ENCODE peak calls at places on chromosome 9, in six cellular contexts. R, I, G, E, Y and S are unnamed samples.
A peak's percentile ranks its signal among the peaks of the same experiment; 100 is the strongest.

GRCh38 chr9:134629586-134630392 is 11.8 kb upstream of the COL5A1 start:
- DNase-seq in E (peak; percentile 30), I (no peak), R (no peak), G (no peak), Y (no peak), S (no peak)

GRCh38 chr9:111909444-111909843 is 12.8 kb downstream of the UGCG start:
- DNase-seq in R (no peak), G (no peak), E (no peak), Y (no peak), I (no peak), S (no peak)

GRCh38 chr9:78297672-78297961 is 692 bp downstream of the PSAT1 start:
- DNase-seq in I (no peak), R (no peak), Y (no peak), G (no peak), E (no peak), S (no peak)

GRCh38 chr9:4424891-4425290 is 65.4 kb upstream of the SLC1A1 start:
- DNase-seq in E (no peak), Y (no peak), I (no peak), R (no peak), G (no peak), S (no peak)

GRCh38 chr9:70043689-70044449 is at the start of gene MAMDC2:
- DNase-seq in I (peak; percentile 33), E (peak; percentile 86), R (no peak), G (peak; percentile 42), Y (peak; percentile 59), S (no peak)

GRCh38 chr9:13478235-13478634 is 198.7 kb upstream of the MPDZ start:
- DNase-seq in Y (no peak), I (no peak), E (no peak), R (no peak), G (no peak), S (no peak)

GRCh38 chr9:77977210-77977611 is 54.4 kb downstream of the GNAQ start:
- DNase-seq in G (peak; percentile 66), Y (peak; percentile 66), R (peak; percentile 51), I (peak; percentile 27), E (peak; percentile 89), S (no peak)

GRCh38 chr9:76729980-76730737 is 34.1 kb upstream of the PCA3 start:
- DNase-seq in G (no peak), Y (no peak), E (no peak), I (no peak), R (no peak), S (no peak)

GRCh38 chr9:115399026-115399425 is 281.1 kb upstream of the TNC start:
- DNase-seq in I (no peak), Y (no peak), R (no peak), E (no peak), G (no peak), S (no peak)

GRCh38 chr9:69151506-69151905 is 22.6 kb upstream of the TJP2 start:
- DNase-seq in I (no peak), R (no peak), G (no peak), E (no peak), Y (no peak), S (no peak)

GRCh38 chr9:31799953-31800609 is 584.4 kb upstream of the ACO1 start:
- DNase-seq in G (no peak), E (peak; percentile 63), I (peak; percentile 41), R (no peak), Y (no peak), S (no peak)

GRCh38 chr9:129142115-129142514 is 30.9 kb downstream of the PTPA start:
- DNase-seq in Y (no peak), R (no peak), I (no peak), G (no peak), E (no peak), S (no peak)

GRCh38 chr9:103183569-103184191 is 188.5 kb downstream of the CYLC2 start:
- DNase-seq in I (no peak), E (no peak), G (no peak), Y (no peak), R (no peak), S (no peak)

GRCh38 chr9:129141066-129142041 is 30.1 kb downstream of the PTPA start:
- DNase-seq in I (no peak), R (no peak), G (peak; percentile 69), Y (peak; percentile 94), E (no peak), S (peak; percentile 70)

GRCh38 chr9:21993893-21994525 is at the start of gene CDKN2A:
- DNase-seq in G (peak; percentile 55), R (peak; percentile 48), E (peak; percentile 84), I (no peak), Y (no peak), S (peak; percentile 86)

GRCh38 chr9:94005272-94005901 is 50.2 kb upstream of the BARX1 start:
- DNase-seq in E (no peak), Y (no peak), R (no peak), G (peak; percentile 33), I (no peak), S (no peak)

GRCh38 chr9:135291165-135291564 is 188.4 kb upstream of the PPP1R26 start:
- DNase-seq in R (no peak), I (no peak), Y (no peak), G (no peak), E (peak; percentile 40), S (no peak)

GRCh38 chr9:114291064-114291474 is 31.8 kb upstream of the ORM1 start:
- DNase-seq in E (peak; percentile 94), G (peak; percentile 75), Y (peak; percentile 62), R (peak; percentile 81), I (peak; percentile 61), S (peak; percentile 20)

GRCh38 chr9:117073539-117074336 is 341.1 kb downstream of the ASTN2 start:
- DNase-seq in Y (no peak), R (no peak), E (peak; percentile 91), G (no peak), I (peak; percentile 59), S (no peak)

GRCh38 chr9:122214507-122214906 is 14.2 kb downstream of the LHX6 start:
- DNase-seq in G (no peak), Y (no peak), I (no peak), E (no peak), R (no peak), S (no peak)
- H3K27me3 ChIP-seq in G (peaks cover 94% of the 10 kb centered on the region), Y (peaks cover 74% of the 10 kb centered on the region), I (peaks cover 38% of the 10 kb centered on the region), E (peaks cover 92% of the 10 kb centered on the region), R (peaks cover 76% of the 10 kb centered on the region), S (peaks cover 8% of the 10 kb centered on the region)

DNA sequence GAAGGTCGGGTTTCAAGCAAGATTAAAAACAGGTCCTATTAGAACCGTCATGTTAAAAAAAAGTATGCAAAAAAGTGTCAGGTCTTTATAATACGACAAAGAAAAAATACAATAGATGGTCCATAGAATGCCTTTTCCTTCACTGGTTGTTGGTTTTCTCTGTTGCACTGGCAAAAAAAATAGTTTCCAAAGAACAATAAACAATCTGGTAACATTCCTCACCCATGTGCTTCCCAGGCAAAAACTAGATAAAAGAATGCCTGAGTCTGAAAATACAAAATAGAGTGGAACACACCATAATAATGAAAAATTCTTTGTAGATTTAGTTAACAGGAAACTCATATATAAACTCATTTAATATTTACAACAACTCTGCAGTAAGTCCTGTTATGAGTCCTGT is 590.0 kb upstream of the DMAC1 start:
- DNase-seq in Y (no peak), R (no peak), G (no peak), I (no peak), E (no peak), S (no peak)
- TF ChIP-seq CTCF in Y (no peak), R (no peak), G (no peak), I (no peak), E (no peak), S (no peak)

DNA sequence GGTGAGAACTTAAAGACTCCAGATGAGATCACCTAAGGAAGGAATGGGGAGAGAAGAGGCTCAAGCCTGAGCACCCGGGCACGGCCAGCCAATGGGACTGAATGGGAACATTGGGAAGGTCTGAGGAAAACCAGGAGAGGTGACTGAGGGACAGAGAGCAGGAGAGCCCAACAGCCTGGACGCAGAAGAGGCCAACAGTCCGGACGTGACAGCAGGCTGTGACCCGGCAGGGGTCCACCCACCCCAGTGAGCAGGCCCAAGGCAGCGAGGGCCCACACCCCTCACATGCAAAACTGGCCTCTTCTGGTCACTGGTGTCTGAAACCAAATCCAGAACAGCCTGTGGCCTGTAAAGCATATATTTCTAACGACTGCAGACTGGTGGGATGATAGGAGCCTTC is 7.6 kb upstream of the SPTLC1 start:
- DNase-seq in R (no peak), G (no peak), I (no peak), Y (no peak), E (peak; percentile 57), S (no peak)
- H3K27me3 ChIP-seq in R (no peaks in the 10 kb centered on the region), G (no peaks in the 10 kb centered on the region), I (no peaks in the 10 kb centered on the region), Y (no peaks in the 10 kb centered on the region), E (peaks cover 8% of the 10 kb centered on the region), S (no peaks in the 10 kb centered on the region)

GRCh38 chr9:7536310-7536939 is 263.2 kb downstream of the DMAC1 start:
- DNase-seq in I (peak; percentile 65), Y (peak; percentile 46), G (peak; percentile 57), E (peak; percentile 89), R (no peak), S (peak; percentile 3)
- TF ChIP-seq CTCF in I (peak; percentile 81), Y (peak; percentile 71), G (peak; percentile 60), E (peak; percentile 91), R (peak; percentile 41), S (peak; percentile 78)

DNA sequence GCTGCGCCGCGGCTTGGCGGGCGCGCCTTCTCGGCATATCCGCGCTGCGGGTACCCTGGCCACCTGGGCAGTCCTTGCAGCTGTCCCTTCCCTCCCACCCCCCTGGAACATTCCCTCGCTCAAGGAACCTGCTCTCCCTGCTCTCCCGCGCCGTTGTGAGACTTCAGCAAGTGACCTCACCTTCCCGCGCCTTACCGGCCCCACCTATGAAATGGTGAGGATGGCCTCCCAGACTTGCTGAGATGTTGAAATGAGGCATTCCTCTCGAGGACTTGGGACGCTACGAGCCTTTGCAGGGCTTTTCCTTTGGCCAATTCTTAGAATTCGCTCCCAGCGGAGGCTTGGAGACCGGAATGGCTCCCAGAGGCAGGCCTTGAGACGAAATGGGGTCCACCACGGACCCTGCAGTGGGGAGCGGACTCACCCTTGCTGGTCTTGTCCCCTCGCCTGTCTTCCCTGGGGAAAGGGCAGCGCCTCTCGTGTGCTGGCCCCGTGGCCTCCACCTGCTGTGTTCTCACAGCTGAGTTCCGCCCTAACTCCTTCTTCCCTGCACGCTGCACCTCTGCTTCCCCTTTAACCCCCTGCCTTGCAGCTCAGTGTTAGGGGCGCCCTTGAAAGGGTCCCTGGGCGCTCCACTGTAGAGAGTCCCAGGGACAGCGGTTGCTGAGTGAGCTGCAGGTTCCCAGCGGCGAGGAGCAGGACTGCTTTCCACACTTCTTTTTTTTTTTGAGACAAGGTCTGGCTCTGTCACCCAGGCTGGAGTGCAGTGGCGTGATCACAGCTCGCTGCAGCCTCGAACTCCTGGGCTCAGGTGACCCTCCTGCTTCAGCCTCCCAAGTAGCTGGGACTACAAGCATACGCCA is 907 bp downstream of the HMCN2 start:
- DNase-seq in I (no peak), G (no peak), E (peak; percentile 84), R (no peak), Y (no peak), S (no peak)
- H3K27me3 ChIP-seq in I (peaks cover 99% of the 10 kb centered on the region), G (peaks cover 62% of the 10 kb centered on the region), E (peaks cover 39% of the 10 kb centered on the region), R (peaks cover 78% of the 10 kb centered on the region), Y (peaks cover 61% of the 10 kb centered on the region), S (peaks cover 1% of the 10 kb centered on the region)

GRCh38 chr9:107890921-107891465 is 401.4 kb upstream of the KLF4 start:
- DNase-seq in I (no peak), Y (no peak), E (no peak), G (no peak), R (no peak), S (no peak)
- TF ChIP-seq CTCF in I (no peak), Y (no peak), E (no peak), G (no peak), R (no peak), S (no peak)

DNA sequence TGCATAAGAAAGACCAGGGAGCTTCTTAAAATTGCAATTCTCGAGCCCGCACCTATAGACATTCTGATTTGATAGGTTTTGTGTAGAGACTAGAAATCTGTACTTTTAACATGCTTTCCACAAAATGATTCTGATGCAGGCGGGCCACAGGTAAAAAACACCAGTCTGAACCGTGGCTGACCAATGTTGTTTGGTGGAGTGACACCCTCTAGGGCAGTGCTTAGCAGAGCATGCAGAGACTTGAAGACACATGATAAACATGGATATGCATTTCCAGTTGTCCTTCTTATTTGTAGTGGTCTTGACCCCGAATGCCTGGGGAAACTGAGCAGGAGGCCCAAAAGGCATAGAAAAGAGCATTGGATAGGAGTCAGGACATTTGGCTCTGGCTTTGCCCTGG is 10.5 kb upstream of the COL15A1 start:
- DNase-seq in E (no peak), R (no peak), G (no peak), Y (no peak), I (no peak), S (no peak)
- H3K27me3 ChIP-seq in E (no peaks in the 10 kb centered on the region), R (no peaks in the 10 kb centered on the region), G (peaks cover 5% of the 10 kb centered on the region), Y (no peaks in the 10 kb centered on the region), I (no peaks in the 10 kb centered on the region), S (no peaks in the 10 kb centered on the region)